ENCODE peak calls at places on chromosome 16, in five cellular contexts. One of them, this sample, is unnamed.

GRCh38 chr16:1125471-1125870 is 27.4 kb upstream of the CACNA1H start:
- DNase-seq in right lobe of liver: no peak
- DNase-seq in cardiac fibroblast: peak
- DNase-seq in A549: no peak
- DNase-seq in HFF-Myc: peak
- DNase-seq in this sample: no peak

GRCh38 chr16:73122604-73123386 is 74.9 kb upstream of the ZFHX3 start:
- DNase-seq in HFF-Myc: no peak
- DNase-seq in cardiac fibroblast: peak
- DNase-seq in A549: no peak
- DNase-seq in right lobe of liver: no peak
- DNase-seq in this sample: no peak

GRCh38 chr16:78216166-78216745 is 116.8 kb downstream of the WWOX start:
- DNase-seq in right lobe of liver: no peak
- DNase-seq in A549: no peak
- DNase-seq in cardiac fibroblast: no peak
- DNase-seq in HFF-Myc: no peak
- DNase-seq in this sample: no peak

GRCh38 chr16:1564325-1564724 is 30.9 kb downstream of the TMEM204 start:
- DNase-seq in HFF-Myc: no peak
- DNase-seq in cardiac fibroblast: no peak
- DNase-seq in A549: no peak
- DNase-seq in right lobe of liver: no peak
- DNase-seq in this sample: peak

GRCh38 chr16:57600952-57601580 is 27.4 kb upstream of the ADGRG1 start:
- DNase-seq in cardiac fibroblast: no peak
- DNase-seq in HFF-Myc: no peak
- DNase-seq in right lobe of liver: no peak
- DNase-seq in A549: no peak
- DNase-seq in this sample: no peak

GRCh38 chr16:85424260-85425060 is 188.7 kb upstream of the GSE1 start:
- DNase-seq in A549: no peak
- DNase-seq in cardiac fibroblast: no peak
- DNase-seq in HFF-Myc: no peak
- DNase-seq in right lobe of liver: peak
- DNase-seq in this sample: peak

GRCh38 chr16:64629622-64630021 is 492.2 kb downstream of the CDH11 start:
- DNase-seq in cardiac fibroblast: peak
- DNase-seq in HFF-Myc: peak
- DNase-seq in A549: no peak
- DNase-seq in right lobe of liver: no peak
- DNase-seq in this sample: no peak

GRCh38 chr16:49559242-49559641 is 185.6 kb downstream of the C16orf78 start:
- DNase-seq in cardiac fibroblast: no peak
- DNase-seq in HFF-Myc: no peak
- DNase-seq in A549: no peak
- DNase-seq in right lobe of liver: no peak
- DNase-seq in this sample: no peak

GRCh38 chr16:89023621-89024511 is 46.9 kb upstream of the CBFA2T3 start:
- DNase-seq in HFF-Myc: no peak
- DNase-seq in right lobe of liver: peak
- DNase-seq in cardiac fibroblast: no peak
- DNase-seq in A549: no peak
- DNase-seq in this sample: no peak

GRCh38 chr16:85534536-85535351 is 78.4 kb upstream of the GSE1 start:
- DNase-seq in HFF-Myc: no peak
- DNase-seq in A549: no peak
- DNase-seq in cardiac fibroblast: no peak
- DNase-seq in right lobe of liver: no peak
- DNase-seq in this sample: no peak

GRCh38 chr16:54430491-54431030 is 144.0 kb upstream of the IRX3 start:
- DNase-seq in cardiac fibroblast: peak
- DNase-seq in right lobe of liver: peak
- DNase-seq in A549: no peak
- DNase-seq in HFF-Myc: peak
- DNase-seq in this sample: no peak

GRCh38 chr16:22357635-22357971 is 16.8 kb downstream of the CDR2 start:
- DNase-seq in right lobe of liver: no peak
- DNase-seq in HFF-Myc: no peak
- DNase-seq in A549: no peak
- DNase-seq in cardiac fibroblast: no peak
- DNase-seq in this sample: no peak

GRCh38 chr16:117381-118365 is 20.8 kb downstream of the NPRL3 start:
- DNase-seq in A549: peak
- DNase-seq in HFF-Myc: no peak
- DNase-seq in cardiac fibroblast: peak
- DNase-seq in right lobe of liver: no peak
- DNase-seq in this sample: peak

GRCh38 chr16:705748-706188 is at the start of gene FBXL16:
- DNase-seq in HFF-Myc: no peak
- DNase-seq in cardiac fibroblast: no peak
- DNase-seq in A549: no peak
- DNase-seq in right lobe of liver: no peak
- DNase-seq in this sample: peak

GRCh38 chr16:57998484-57998883 is 2.0 kb downstream of the ZNF319 start:
- DNase-seq in A549: no peak
- DNase-seq in cardiac fibroblast: peak
- DNase-seq in right lobe of liver: peak
- DNase-seq in HFF-Myc: no peak
- DNase-seq in this sample: peak

GRCh38 chr16:88784074-88784855 is 755 bp downstream of the PIEZO1 start:
- DNase-seq in right lobe of liver: no peak
- DNase-seq in HFF-Myc: no peak
- DNase-seq in A549: peak
- DNase-seq in cardiac fibroblast: peak
- DNase-seq in this sample: peak

GRCh38 chr16:80150978-80151705 is 389.7 kb upstream of the DYNLRB2 start:
- DNase-seq in right lobe of liver: no peak
- DNase-seq in HFF-Myc: no peak
- DNase-seq in A549: no peak
- DNase-seq in cardiac fibroblast: peak
- DNase-seq in this sample: no peak

GRCh38 chr16:15434425-15435215 is at the start of gene BMERB1:
- DNase-seq in HFF-Myc: no peak
- DNase-seq in right lobe of liver: peak
- DNase-seq in A549: peak
- DNase-seq in cardiac fibroblast: peak
- DNase-seq in this sample: peak

GRCh38 chr16:22388101-22388644 is 13.8 kb upstream of the CDR2 start:
- DNase-seq in A549: no peak
- DNase-seq in HFF-Myc: no peak
- DNase-seq in right lobe of liver: no peak
- DNase-seq in cardiac fibroblast: no peak
- DNase-seq in this sample: no peak

GRCh38 chr16:64240586-64240985 is 881.3 kb downstream of the CDH11 start:
- DNase-seq in HFF-Myc: no peak
- DNase-seq in A549: no peak
- DNase-seq in right lobe of liver: no peak
- DNase-seq in cardiac fibroblast: peak
- DNase-seq in this sample: no peak

GRCh38 chr16:88790312-88791150 is 5.5 kb upstream of the PIEZO1 start:
- DNase-seq in cardiac fibroblast: no peak
- DNase-seq in A549: no peak
- DNase-seq in right lobe of liver: no peak
- DNase-seq in HFF-Myc: no peak
- DNase-seq in this sample: no peak

GRCh38 chr16:10521681-10522274 is 58.6 kb downstream of the EMP2 start:
- DNase-seq in A549: peak
- DNase-seq in HFF-Myc: peak
- DNase-seq in cardiac fibroblast: peak
- DNase-seq in right lobe of liver: no peak
- DNase-seq in this sample: peak

GRCh38 chr16:2085669-2086068 is 37.9 kb downstream of the TSC2 start:
- DNase-seq in HFF-Myc: no peak
- DNase-seq in right lobe of liver: no peak
- DNase-seq in A549: no peak
- DNase-seq in cardiac fibroblast: peak
- DNase-seq in this sample: no peak

GRCh38 chr16:54282923-54283734 is 3.5 kb downstream of the IRX3 start:
- DNase-seq in cardiac fibroblast: no peak
- DNase-seq in HFF-Myc: no peak
- DNase-seq in A549: no peak
- DNase-seq in right lobe of liver: no peak
- DNase-seq in this sample: no peak

GRCh38 chr16:19089410-19089955 is 22.1 kb downstream of the COQ7 start:
- DNase-seq in right lobe of liver: no peak
- DNase-seq in HFF-Myc: no peak
- DNase-seq in cardiac fibroblast: no peak
- DNase-seq in A549: no peak
- DNase-seq in this sample: no peak

GRCh38 chr16:50025544-50025931 is 513 bp downstream of the CNEP1R1 start:
- DNase-seq in A549: peak
- DNase-seq in HFF-Myc: no peak
- DNase-seq in cardiac fibroblast: peak
- DNase-seq in right lobe of liver: no peak
- DNase-seq in this sample: no peak

GRCh38 chr16:23408242-23409201 is 44.5 kb downstream of the COG7 start:
- DNase-seq in cardiac fibroblast: peak
- DNase-seq in A549: no peak
- DNase-seq in HFF-Myc: peak
- DNase-seq in right lobe of liver: no peak
- DNase-seq in this sample: peak

GRCh38 chr16:74623846-74624245 is 16.9 kb upstream of the GLG1 start:
- DNase-seq in right lobe of liver: no peak
- DNase-seq in cardiac fibroblast: no peak
- DNase-seq in A549: no peak
- DNase-seq in HFF-Myc: no peak
- DNase-seq in this sample: no peak

GRCh38 chr16:74626741-74627416 is 20.0 kb upstream of the GLG1 start:
- DNase-seq in right lobe of liver: no peak
- DNase-seq in cardiac fibroblast: peak
- DNase-seq in A549: no peak
- DNase-seq in HFF-Myc: no peak
- DNase-seq in this sample: no peak

GRCh38 chr16:74622005-74622404 is 15.1 kb upstream of the GLG1 start:
- DNase-seq in cardiac fibroblast: no peak
- DNase-seq in right lobe of liver: no peak
- DNase-seq in HFF-Myc: no peak
- DNase-seq in A549: no peak
- DNase-seq in this sample: no peak

GRCh38 chr16:74625500-74626350 is 18.8 kb upstream of the GLG1 start:
- DNase-seq in HFF-Myc: no peak
- DNase-seq in cardiac fibroblast: no peak
- DNase-seq in right lobe of liver: no peak
- DNase-seq in A549: no peak
- DNase-seq in this sample: no peak

GRCh38 chr16:74623214-74623842 is 16.4 kb upstream of the GLG1 start:
- DNase-seq in cardiac fibroblast: peak
- DNase-seq in right lobe of liver: no peak
- DNase-seq in HFF-Myc: no peak
- DNase-seq in A549: peak
- DNase-seq in this sample: no peak
- TF ChIP-seq CTCF in cardiac fibroblast: peak
- TF ChIP-seq CTCF in right lobe of liver: peak
- TF ChIP-seq CTCF in HFF-Myc: peak
- TF ChIP-seq CTCF in A549: peak
- TF ChIP-seq CTCF in this sample: peak

DNA sequence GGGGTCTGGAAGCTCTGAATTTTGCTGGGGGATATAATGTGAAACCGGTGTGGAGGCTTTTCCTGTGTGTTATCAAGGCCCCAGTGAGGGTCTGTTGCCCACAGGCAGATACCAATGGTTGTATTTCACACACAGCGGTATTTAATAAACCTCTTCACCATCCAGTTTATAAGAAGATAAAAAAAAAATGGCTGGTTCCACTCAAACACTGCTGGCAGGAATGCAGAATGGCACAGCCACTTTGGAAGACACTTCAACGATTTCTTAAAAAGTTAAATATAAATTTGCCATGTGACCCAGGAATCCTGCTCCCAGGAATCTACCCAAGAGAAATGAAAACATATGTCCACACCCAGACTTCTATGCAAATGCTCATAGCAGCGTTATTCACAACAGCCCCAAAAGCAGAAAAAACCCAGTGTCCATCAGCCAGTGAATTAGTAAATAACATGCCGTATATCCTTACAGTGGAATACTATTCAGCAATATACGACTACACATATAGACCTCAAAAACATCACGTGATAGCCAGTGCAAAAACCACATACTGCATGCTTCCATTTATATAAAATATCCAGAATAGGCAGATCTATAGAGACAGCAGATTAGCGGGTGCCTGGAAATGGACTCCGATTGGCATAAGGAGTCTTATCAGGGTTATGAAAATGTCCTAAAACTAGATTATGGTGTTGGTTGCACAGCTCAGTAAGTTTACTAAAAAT is 38.7 kb downstream of the XYLT1 start:
- DNase-seq in cardiac fibroblast: no peak
- DNase-seq in HFF-Myc: no peak
- DNase-seq in A549: no peak
- DNase-seq in right lobe of liver: no peak
- DNase-seq in this sample: no peak
- TF ChIP-seq CTCF in cardiac fibroblast: peak
- TF ChIP-seq CTCF in HFF-Myc: no peak
- TF ChIP-seq CTCF in A549: no peak
- TF ChIP-seq CTCF in right lobe of liver: no peak
- TF ChIP-seq CTCF in this sample: peak

DNA sequence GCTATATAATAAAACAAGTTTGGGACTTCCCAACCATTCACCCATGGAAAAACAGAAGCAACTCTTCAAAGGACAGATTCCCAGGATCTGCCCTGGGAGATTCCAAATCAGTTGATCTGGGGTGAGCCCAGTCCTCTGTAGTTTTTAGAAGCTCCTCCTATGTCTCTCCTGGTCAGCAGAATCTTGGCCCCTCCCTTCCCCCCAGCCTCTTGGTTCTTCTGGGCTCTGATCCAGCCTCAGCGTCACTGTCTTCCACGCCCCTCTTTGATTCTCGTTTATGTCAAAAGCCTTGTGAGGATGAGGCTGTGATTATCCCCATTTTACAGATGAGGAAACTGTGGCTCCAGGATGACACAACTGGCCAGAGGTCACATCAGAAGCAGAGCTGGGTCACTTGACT is 903 bp upstream of the CDH5 start:
- DNase-seq in HFF-Myc: no peak
- DNase-seq in cardiac fibroblast: peak
- DNase-seq in A549: no peak
- DNase-seq in right lobe of liver: no peak
- DNase-seq in this sample: no peak
- TF ChIP-seq CTCF in HFF-Myc: no peak
- TF ChIP-seq CTCF in cardiac fibroblast: no peak
- TF ChIP-seq CTCF in A549: no peak
- TF ChIP-seq CTCF in right lobe of liver: no peak
- TF ChIP-seq CTCF in this sample: no peak

DNA sequence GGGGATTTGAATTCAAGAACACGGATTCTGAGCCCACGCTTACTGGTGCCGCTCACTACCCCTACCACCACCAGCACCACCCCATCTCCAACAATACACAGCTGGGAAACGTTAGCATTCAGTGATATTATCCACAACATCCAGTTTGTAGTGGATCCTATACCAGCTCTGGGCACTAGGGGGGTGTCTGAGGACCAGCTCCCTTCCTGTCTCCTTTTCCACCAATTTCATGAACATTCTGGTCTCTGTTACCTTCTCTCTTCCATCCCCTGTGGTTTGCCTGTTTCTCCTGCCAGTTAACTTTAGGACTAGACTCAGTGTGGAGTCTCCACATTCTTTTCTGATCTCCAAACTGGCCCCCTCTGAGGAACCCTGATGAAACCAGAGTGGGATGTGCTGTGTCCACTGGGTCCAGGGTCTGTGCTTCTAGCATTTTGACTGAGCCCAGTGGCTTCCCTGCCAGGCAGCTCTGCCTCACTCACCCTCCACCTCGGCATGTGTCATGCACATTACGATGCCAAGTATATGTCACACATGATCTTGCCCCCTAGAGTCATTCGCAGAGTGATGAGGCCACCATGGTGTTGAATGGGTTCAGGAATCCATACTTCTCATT is 187.0 kb upstream of the CDH13 start:
- DNase-seq in cardiac fibroblast: peak
- DNase-seq in right lobe of liver: no peak
- DNase-seq in HFF-Myc: no peak
- DNase-seq in A549: peak
- DNase-seq in this sample: peak
- TF ChIP-seq CTCF in cardiac fibroblast: peak
- TF ChIP-seq CTCF in right lobe of liver: peak
- TF ChIP-seq CTCF in HFF-Myc: peak
- TF ChIP-seq CTCF in A549: no peak
- TF ChIP-seq CTCF in this sample: peak